ENCODE peak calls at places on chromosomes 2 and 18, in four cellular contexts. C is endodermal cell; M is CD8-positive, alpha-beta memory T cell; B is heart left ventricle. Q is an unnamed sample. For H3K4me1, the result is how much of the 10 kb centered on the place peaks cover.

GRCh38 chr2:61016392-61017002 is 1.0 kb upstream of the PEX13 start:
- DNase-seq in C (no peak), M (no peak), B (no peak), Q (no peak)

GRCh38 chr2:178927173-178927572 is 120.0 kb upstream of the TTN start:
- DNase-seq in C (no peak), M (no peak), B (no peak), Q (no peak)

GRCh38 chr2:37829202-37829601 is 95.9 kb upstream of the RMDN2 start:
- DNase-seq in C (no peak), M (no peak), B (peak), Q (no peak)

GRCh38 chr2:173982918-173983317 is 17.7 kb upstream of the SP3 start:
- DNase-seq in C (no peak), M (no peak), B (peak), Q (no peak)

GRCh38 chr2:44772670-44773378 is 168.7 kb upstream of the SIX3 start:
- DNase-seq in C (no peak), M (no peak), B (no peak), Q (no peak)

GRCh38 chr2:84919885-84920580 is 14.6 kb downstream of the TMSB10 start:
- DNase-seq in C (no peak), M (no peak), B (peak), Q (no peak)

GRCh38 chr18:70221156-70221910 is 15.8 kb upstream of the RTTN start:
- DNase-seq in C (peak), M (no peak), B (peak), Q (no peak)

GRCh38 chr2:109348645-109349554 is 219.9 kb downstream of the SH3RF3 start:
- DNase-seq in C (peak), M (peak), B (no peak), Q (no peak)

GRCh38 chr2:190443778-190444481 is 35.8 kb downstream of the MFSD6 start:
- DNase-seq in C (no peak), M (no peak), B (no peak), Q (peak)

GRCh38 chr2:148674063-148675020 is 29.8 kb downstream of the EPC2 start:
- DNase-seq in C (peak), M (no peak), B (no peak), Q (no peak)

GRCh38 chr18:46546111-46546640 is 110.8 kb downstream of the LOXHD1 start:
- DNase-seq in C (no peak), M (no peak), B (no peak), Q (no peak)

GRCh38 chr2:25566694-25567093 is 106.7 kb downstream of the DTNB start:
- DNase-seq in C (no peak), M (no peak), B (peak), Q (peak)

GRCh38 chr18:73739098-73739497 is 408.5 kb downstream of the FBXO15 start:
- DNase-seq in C (no peak), M (no peak), B (no peak), Q (no peak)

GRCh38 chr2:177606636-177607035 is 214.1 kb downstream of the AGPS start:
- DNase-seq in C (no peak), M (no peak), B (no peak), Q (no peak)

GRCh38 chr2:227888289-227888688 is 16.9 kb downstream of the DAW1 start:
- DNase-seq in C (peak), M (no peak), B (no peak), Q (no peak)

GRCh38 chr2:23478087-23478932 is 93.3 kb downstream of the KLHL29 start:
- DNase-seq in C (peak), M (no peak), B (no peak), Q (no peak)

GRCh38 chr18:64183674-64184073 is 34.8 kb upstream of the LINC00305 start:
- DNase-seq in C (no peak), M (no peak), B (no peak), Q (no peak)

GRCh38 chr18:61352611-61353010 is 19.4 kb downstream of the CDH20 start:
- DNase-seq in C (no peak), M (no peak), B (no peak), Q (no peak)

GRCh38 chr2:178934571-178934970 is 115.4 kb downstream of the CCDC141 start:
- DNase-seq in C (no peak), M (no peak), B (no peak), Q (no peak)

GRCh38 chr2:199466704-199467461 is 9.1 kb upstream of the SATB2 start:
- DNase-seq in C (peak), M (no peak), B (no peak), Q (peak)

GRCh38 chr2:67840460-67841068 is 222.2 kb downstream of the C1D start:
- DNase-seq in C (peak), M (no peak), B (peak), Q (peak)

GRCh38 chr18:63452273-63452672 is 24.5 kb upstream of the SERPINB5 start:
- DNase-seq in C (no peak), M (no peak), B (no peak), Q (peak)

GRCh38 chr2:192960945-192961344 is 766.2 kb upstream of the TMEFF2 start:
- DNase-seq in C (no peak), M (no peak), B (no peak), Q (no peak)

GRCh38 chr2:237618449-237618848 is 8.9 kb upstream of the LRRFIP1 start:
- DNase-seq in C (no peak), M (no peak), B (no peak), Q (no peak)

GRCh38 chr2:98608118-98608961 is at the start of the genes COA5 and UNC50:
- DNase-seq in C (peak), M (peak), B (peak), Q (peak)
- H3K4me3 ChIP-seq in C (peak), M (peak), B (peak), Q (peak)

GRCh38 chr2:240573516-240574385 is 5.5 kb downstream of the RNPEPL1 start:
- DNase-seq in C (no peak), M (peak), B (no peak), Q (peak)
- H3K4me1 ChIP-seq in C (under half), M (under half), B (under half), Q (under half)

DNA sequence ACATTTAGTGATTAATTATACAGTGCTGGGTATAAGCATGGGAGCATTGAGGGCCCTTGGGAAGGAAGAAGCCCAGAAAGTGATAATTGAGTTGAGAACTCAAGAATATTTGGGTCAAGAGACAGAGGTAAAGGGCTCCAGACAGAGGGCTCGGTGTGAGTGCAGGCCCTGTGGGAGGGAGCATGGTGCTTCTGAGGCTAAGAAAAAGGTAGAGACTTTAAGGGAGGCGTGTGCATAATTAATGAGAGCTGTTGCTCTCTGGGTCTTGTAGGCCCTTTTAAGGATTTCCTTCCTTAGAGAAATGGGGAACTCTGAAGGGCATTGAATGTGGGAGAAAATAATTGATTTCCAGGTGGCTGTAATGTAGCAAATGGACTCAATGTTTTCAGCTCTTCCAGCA is 735.0 kb upstream of the POU3F3 start:
- DNase-seq in C (no peak), M (no peak), B (no peak), Q (no peak)
- H3K4me3 ChIP-seq in C (no peak), M (no peak), B (no peak), Q (no peak)

DNA sequence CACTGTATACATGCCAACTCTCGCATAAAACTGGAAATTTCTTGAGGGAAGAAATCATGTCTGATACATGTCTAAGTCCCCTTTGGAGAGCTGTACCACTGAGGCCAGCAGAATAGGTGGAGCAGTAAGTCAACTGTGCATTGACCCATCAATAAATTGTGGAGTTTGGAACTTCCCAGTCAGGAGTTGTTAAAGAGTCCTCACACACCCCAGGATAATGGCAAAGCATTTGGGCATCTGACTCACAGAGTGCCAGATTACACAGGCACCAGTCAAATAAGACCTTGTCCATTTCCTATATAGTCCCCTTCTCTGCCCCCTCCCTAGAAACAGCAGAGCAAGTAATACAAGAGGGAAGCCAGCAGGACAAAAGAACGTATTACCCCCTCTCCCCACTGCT is 10.4 kb downstream of the VSNL1 start:
- DNase-seq in C (no peak), M (no peak), B (no peak), Q (no peak)
- H3K4me1 ChIP-seq in C (under half), M (under half), B (under half), Q (under half)

GRCh38 chr2:30354150-30354549 is 92.9 kb upstream of the LCLAT1 start:
- DNase-seq in C (no peak), M (no peak), B (no peak), Q (no peak)
- H3K4me3 ChIP-seq in C (no peak), M (no peak), B (no peak), Q (no peak)

GRCh38 chr18:32021756-32022564 is 3.3 kb downstream of the RNF125 start:
- DNase-seq in C (no peak), M (no peak), B (no peak), Q (no peak)

GRCh38 chr18:32019251-32019943 is 772 bp downstream of the RNF125 start:
- DNase-seq in C (peak), M (peak), B (peak), Q (peak)

GRCh38 chr18:32018331-32019250 is at the start of gene RNF125:
- DNase-seq in C (peak), M (peak), B (peak), Q (peak)
- H3K4me1 ChIP-seq in C (under half), M (under half), B (under half), Q (under half)

DNA sequence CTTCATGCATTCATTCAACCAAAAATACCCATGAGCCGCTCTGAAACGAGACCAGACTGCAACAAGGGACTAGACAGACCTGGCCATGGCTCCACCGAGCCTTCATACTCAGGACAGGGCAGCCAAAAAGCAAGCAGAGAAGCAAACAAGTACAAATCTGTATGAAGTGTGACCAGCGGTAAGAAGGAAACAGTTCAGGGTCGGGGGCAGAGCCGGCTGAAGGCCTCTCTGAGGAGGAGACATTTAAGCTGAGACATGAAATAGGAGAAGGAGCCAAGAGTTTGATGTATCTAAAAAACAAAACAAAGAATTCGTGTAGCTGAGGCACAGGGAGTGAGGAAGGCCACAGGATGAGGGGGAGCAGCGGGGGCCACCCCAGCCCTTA is 21.3 kb upstream of the SLC66A3 start:
- DNase-seq in C (no peak), M (no peak), B (no peak), Q (no peak)
- H3K4me3 ChIP-seq in C (no peak), M (no peak), B (peak), Q (no peak)